ENCODE peak calls at places on chromosomes 1 and 21, in five cellular contexts. G is mesenchymal stem cell, D is neuronal stem cell, Q is H1, C is trophoblast cell. E is an unnamed sample.

GRCh38 chr1:81808760-81809159 is 8.0 kb downstream of the ADGRL2 start:
- DNase-seq in G (peak; percentile 48), D (no peak), Q (no peak), C (peak; percentile 51), E (no peak)

GRCh38 chr1:214402583-214403216 is 121.7 kb downstream of the SMYD2 start:
- DNase-seq in G (no peak), D (no peak), Q (no peak), C (no peak), E (no peak)

GRCh38 chr1:214830956-214831355 is 228.0 kb downstream of the CENPF start:
- DNase-seq in G (no peak), D (no peak), Q (no peak), C (no peak), E (no peak)

GRCh38 chr1:111406325-111406768 is 21.2 kb downstream of the OVGP1 start:
- DNase-seq in G (no peak), D (no peak), Q (no peak), C (no peak), E (no peak)

GRCh38 chr1:8536521-8536920 is 218.6 kb downstream of the SLC45A1 start:
- DNase-seq in G (no peak), D (no peak), Q (no peak), C (no peak), E (no peak)

GRCh38 chr1:6083801-6084467 is 38.2 kb downstream of the KCNAB2 start:
- DNase-seq in G (no peak), D (no peak), Q (no peak), C (no peak), E (no peak)

GRCh38 chr1:11645670-11646265 is 8.5 kb downstream of the FBXO2 start:
- DNase-seq in G (peak; percentile 71), D (peak; percentile 76), Q (no peak), C (peak; percentile 86), E (peak; percentile 84)

GRCh38 chr1:244074559-244075171 is 23.6 kb downstream of the ZBTB18 start:
- DNase-seq in G (no peak), D (no peak), Q (no peak), C (no peak), E (no peak)

GRCh38 chr1:84836145-84836544 is 56.9 kb downstream of the LPAR3 start:
- DNase-seq in G (no peak), D (no peak), Q (no peak), C (peak; percentile 66), E (no peak)

GRCh38 chr1:202315576-202316168 is 26.1 kb downstream of the UBE2T start:
- DNase-seq in G (peak; percentile 66), D (peak; percentile 75), Q (peak; percentile 49), C (peak; percentile 84), E (peak; percentile 88)

GRCh38 chr1:40432644-40433385 is 17.5 kb upstream of the ZFP69B start:
- DNase-seq in G (no peak), D (no peak), Q (no peak), C (no peak), E (no peak)

GRCh38 chr21:45405819-45406762 is 1.1 kb downstream of the COL18A1 start:
- DNase-seq in G (no peak), D (peak; percentile 69), Q (no peak), C (no peak), E (no peak)

GRCh38 chr1:234725177-234726132 is 115.5 kb upstream of the IRF2BP2 start:
- DNase-seq in G (no peak), D (no peak), Q (no peak), C (no peak), E (no peak)

DNA sequence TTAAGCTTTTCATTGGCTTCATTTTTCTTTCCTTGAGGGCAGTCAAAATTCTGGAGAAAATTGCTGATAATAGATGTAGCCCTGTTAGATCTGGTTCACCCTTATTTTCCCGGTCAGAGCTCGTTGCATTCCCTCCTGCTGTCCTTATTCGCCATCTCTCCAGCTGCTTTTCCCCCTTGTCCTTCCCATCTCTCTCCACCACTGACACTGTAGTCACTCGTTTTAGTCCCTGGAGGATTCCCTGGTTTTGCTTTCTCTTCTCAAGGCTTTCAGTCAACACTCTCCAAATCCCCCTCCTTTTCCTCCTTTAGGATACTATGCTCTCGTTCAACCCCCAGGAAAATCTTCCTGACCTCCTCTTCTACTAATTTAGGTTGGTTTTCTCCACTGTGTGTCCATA is 83.1 kb downstream of the C21orf91 start:
- DNase-seq in G (no peak), D (no peak), Q (no peak), C (no peak), E (no peak)
- H2BK12ac ChIP-seq in G (no peak overlapping the region), D (no peak overlapping the region), Q (no peak overlapping the region), C (no peak overlapping the region), E (no peak overlapping the region)

GRCh38 chr1:145992502-145992936 is 3.9 kb downstream of the TXNIP start:
- DNase-seq in G (no peak), D (no peak), Q (no peak), C (no peak), E (no peak)
- H3K9ac ChIP-seq in G (peak overlapping the region; percentile 93), D (peak overlapping the region; percentile 35), Q (no peak overlapping the region), C (no peak overlapping the region), E (no peak overlapping the region)

GRCh38 chr1:200411406-200412257 is 1.8 kb upstream of the ZNF281 start:
- DNase-seq in G (no peak), D (no peak), Q (peak; percentile 82), C (no peak), E (peak; percentile 93)
- H2BK12ac ChIP-seq in G (peak overlapping the region; percentile 18), D (no peak overlapping the region), Q (peak overlapping the region; percentile 20), C (no peak overlapping the region), E (no peak overlapping the region)

GRCh38 chr1:220528679-220529529 is 968 bp downstream of the MARK1 start:
- DNase-seq in G (no peak), D (peak; percentile 50), Q (no peak), C (peak; percentile 29), E (peak; percentile 48)
- H3K9ac ChIP-seq in G (peak overlapping the region; percentile 92), D (peak overlapping the region; percentile 93), Q (peak overlapping the region; percentile 92), C (peak overlapping the region; percentile 42), E (peak overlapping the region; percentile 69)

DNA sequence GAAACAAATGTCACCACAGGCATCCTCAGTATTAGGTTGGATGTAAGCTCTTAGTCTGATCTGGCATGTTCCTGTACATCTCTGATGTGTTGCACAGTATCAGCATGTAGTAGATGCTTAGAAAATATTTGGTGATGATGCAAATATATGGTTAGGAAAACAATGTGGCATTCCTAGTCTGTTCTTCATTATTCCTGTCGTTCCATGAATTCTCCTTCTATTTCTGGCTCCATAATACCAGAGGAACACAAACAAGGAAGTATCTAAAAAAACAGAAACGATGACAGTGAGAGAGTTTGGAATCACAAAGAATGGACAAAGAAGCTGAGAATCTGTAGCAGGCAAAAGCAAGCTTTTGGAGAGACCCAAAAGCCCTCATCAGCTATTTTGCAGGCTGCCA is 236.6 kb downstream of the HHAT start:
- DNase-seq in G (no peak), D (no peak), Q (no peak), C (peak; percentile 51), E (no peak)
- H2BK12ac ChIP-seq in G (no peak overlapping the region), D (no peak overlapping the region), Q (no peak overlapping the region), C (no peak overlapping the region), E (no peak overlapping the region)